ENCODE peak calls at places on chromosomes 3 and 15, in eight cellular contexts. W, Y, O, X, R, I, B and J are unnamed samples.

GRCh38 chr3:53845103-53845880 is 927 bp downstream of the CHDH start:
- DNase-seq in I (peak; percentile 28), X (no peak), B (no peak), Y (no peak), W (no peak), R (no peak), O (peak; percentile 13), J (peak; percentile 2)

GRCh38 chr3:7377103-7377502 is 516.2 kb downstream of the GRM7 start:
- DNase-seq in R (no peak), W (no peak), X (no peak), B (no peak), O (no peak), Y (no peak), I (no peak), J (no peak)

GRCh38 chr3:50573566-50574279 is 4.4 kb downstream of the HEMK1 start:
- DNase-seq in B (no peak), Y (no peak), W (no peak), R (peak; percentile 86), O (no peak), I (no peak), X (no peak), J (no peak)

GRCh38 chr15:44796508-44796907 is 60.2 kb downstream of the TRIM69 start:
- DNase-seq in W (no peak), I (no peak), R (no peak), B (no peak), O (no peak), X (no peak), Y (no peak), J (no peak)

GRCh38 chr15:61835476-61836106 is 224.7 kb downstream of the VPS13C start:
- DNase-seq in B (peak; percentile 78), W (peak; percentile 46), I (peak; percentile 56), O (peak; percentile 48), X (peak; percentile 65), R (peak; percentile 65), Y (peak; percentile 56), J (peak; percentile 7)

GRCh38 chr3:68876112-68876713 is 56.1 kb downstream of the TAFA4 start:
- DNase-seq in I (peak; percentile 62), X (peak; percentile 57), R (peak; percentile 39), B (peak; percentile 45), Y (peak; percentile 53), O (peak; percentile 74), W (peak; percentile 23), J (peak; percentile 52)

GRCh38 chr15:50262533-50262932 is 3.0 kb downstream of the HDC start:
- DNase-seq in X (no peak), O (no peak), Y (no peak), I (no peak), B (no peak), R (peak; percentile 65), W (no peak), J (no peak)

GRCh38 chr15:57769266-57769665 is 62.8 kb downstream of the POLR2M start:
- DNase-seq in R (no peak), X (no peak), B (no peak), I (peak; percentile 89), W (no peak), O (peak; percentile 33), Y (peak; percentile 90), J (no peak)

GRCh38 chr3:157134620-157135191 is 25.2 kb downstream of the CCNL1 start:
- DNase-seq in W (no peak), O (no peak), B (no peak), Y (peak; percentile 66), I (no peak), X (no peak), R (no peak), J (no peak)

GRCh38 chr15:77818484-77819270 is 186.0 kb upstream of the LINGO1 start:
- DNase-seq in W (no peak), I (no peak), B (no peak), R (no peak), O (no peak), X (peak; percentile 23), Y (no peak), J (peak; percentile 35)

GRCh38 chr3:158737987-158738615 is 5.8 kb upstream of the RARRES1 start:
- DNase-seq in W (no peak), R (no peak), I (no peak), B (no peak), X (no peak), Y (no peak), O (peak; percentile 91), J (no peak)